ENCODE peak calls at places on chromosome 6, in eight cellular contexts. D is HCT116; L is tibial nerve; F is suprapubic skin; H is endothelial cell of umbilical vein; Y is hepatocyte; O is cardiac muscle cell; M is CD8-positive, alpha-beta T cell. J is an unnamed sample. For H3K9me3, the result is how much of the 10 kb centered on the place peaks cover.

GRCh38 chr6:149129401-149130077 is 188.0 kb upstream of the TAB2 start:
- DNase-seq in Y (no peak), D (no peak), L (peak), H (no peak), F (no peak), M (no peak), O (no peak), J (no peak)

GRCh38 chr6:12291083-12291784 is 1.1 kb downstream of the EDN1 start:
- DNase-seq in L (no peak), F (no peak), Y (no peak), O (no peak), D (no peak), M (no peak), H (no peak), J (no peak)

GRCh38 chr6:24495516-24495847 is 713 bp downstream of the ALDH5A1 start:
- DNase-seq in L (peak), D (peak), F (peak), M (no peak), H (no peak), Y (peak), O (peak), J (no peak)

GRCh38 chr6:108432792-108433191 is 127.9 kb upstream of the FOXO3 start:
- DNase-seq in L (no peak), D (no peak), M (no peak), H (peak), F (no peak), O (no peak), Y (no peak), J (no peak)

GRCh38 chr6:53300656-53301551 is 47.8 kb downstream of the ELOVL5 start:
- DNase-seq in H (peak), M (no peak), O (peak), F (no peak), Y (no peak), L (no peak), D (no peak), J (peak)

GRCh38 chr6:106974999-106975698 is 620 bp upstream of the CD24 start:
- DNase-seq in L (no peak), O (peak), M (no peak), F (no peak), D (no peak), Y (peak), H (no peak), J (no peak)

GRCh38 chr6:42012501-42013133 is 37.7 kb upstream of the TAF8 start:
- DNase-seq in O (no peak), F (no peak), M (no peak), L (no peak), H (no peak), Y (no peak), D (no peak), J (no peak)

GRCh38 chr6:137218473-137218916 is 690 bp downstream of the IFNGR1 start:
- DNase-seq in H (peak), Y (peak), L (no peak), M (peak), F (no peak), D (no peak), O (peak), J (peak)

GRCh38 chr6:148628251-148628650 is 118.6 kb upstream of the UST start:
- DNase-seq in F (no peak), H (no peak), M (no peak), L (no peak), D (no peak), O (no peak), Y (no peak), J (no peak)

GRCh38 chr6:170034294-170034693 is 256.6 kb downstream of the DLL1 start:
- DNase-seq in O (no peak), Y (no peak), L (no peak), M (no peak), D (no peak), F (peak), H (no peak), J (no peak)

GRCh38 chr6:142570221-142570671 is 268.4 kb downstream of the ADGRG6 start:
- DNase-seq in F (no peak), O (no peak), D (no peak), Y (peak), M (no peak), H (peak), L (no peak), J (no peak)

GRCh38 chr6:148867851-148868250 is 121.0 kb downstream of the UST start:
- DNase-seq in D (no peak), M (no peak), O (no peak), L (no peak), H (no peak), F (no peak), Y (no peak), J (no peak)

GRCh38 chr6:52364480-52365166 is 2.7 kb downstream of the PAQR8 start:
- DNase-seq in F (no peak), O (no peak), H (no peak), L (no peak), D (no peak), Y (no peak), M (no peak), J (no peak)

GRCh38 chr6:122043421-122043820 is 356.0 kb upstream of the HSF2 start:
- DNase-seq in H (no peak), F (no peak), L (no peak), Y (no peak), O (no peak), M (no peak), D (no peak), J (no peak)

GRCh38 chr6:90478278-90478677 is 108.6 kb downstream of the MAP3K7 start:
- DNase-seq in F (no peak), L (no peak), Y (peak), D (no peak), M (no peak), H (no peak), O (no peak), J (no peak)

GRCh38 chr6:88519227-88520019 is 353.3 kb upstream of the CNR1 start:
- DNase-seq in H (no peak), M (no peak), F (no peak), L (no peak), O (peak), Y (no peak), D (no peak), J (no peak)

GRCh38 chr6:170087946-170088348 is 202.9 kb downstream of the DLL1 start:
- DNase-seq in L (no peak), O (no peak), M (peak), D (no peak), H (no peak), F (peak), Y (no peak), J (peak)

GRCh38 chr6:38110407-38111025 is 291.0 kb downstream of the ZFAND3 start:
- DNase-seq in M (no peak), Y (peak), H (no peak), L (no peak), O (peak), D (no peak), F (no peak), J (no peak)

GRCh38 chr6:89180971-89181370 is 35.1 kb downstream of the PM20D2 start:
- DNase-seq in D (no peak), H (no peak), L (no peak), F (no peak), Y (no peak), M (no peak), O (no peak), J (no peak)

GRCh38 chr6:44078795-44079671 is 48.2 kb downstream of the MRPL14 start:
- DNase-seq in Y (peak), F (no peak), L (peak), D (peak), M (peak), O (peak), H (peak), J (peak)

GRCh38 chr6:141451508-141452353 is 681.0 kb upstream of the GJE1 start:
- DNase-seq in F (no peak), Y (no peak), H (peak), D (peak), M (no peak), O (no peak), L (no peak), J (no peak)

GRCh38 chr6:49504666-49505065 is 4.9 kb downstream of the GLYATL3 start:
- DNase-seq in Y (no peak), H (no peak), M (no peak), D (no peak), F (no peak), O (no peak), L (no peak), J (no peak)
- H3K9me3 ChIP-seq in Y (under half), H (under half), M (under half), D (under half), F (under half), O (under half), L (under half), J (under half)

GRCh38 chr6:27392623-27393022 is 4.1 kb downstream of the ZNF391 start:
- DNase-seq in F (no peak), D (no peak), H (no peak), O (no peak), M (no peak), L (no peak), Y (no peak), J (no peak)
- H3K9me3 ChIP-seq in F (under half), D (under half), H (under half), O (under half), M (under half), L (under half), Y (under half), J (under half)

DNA sequence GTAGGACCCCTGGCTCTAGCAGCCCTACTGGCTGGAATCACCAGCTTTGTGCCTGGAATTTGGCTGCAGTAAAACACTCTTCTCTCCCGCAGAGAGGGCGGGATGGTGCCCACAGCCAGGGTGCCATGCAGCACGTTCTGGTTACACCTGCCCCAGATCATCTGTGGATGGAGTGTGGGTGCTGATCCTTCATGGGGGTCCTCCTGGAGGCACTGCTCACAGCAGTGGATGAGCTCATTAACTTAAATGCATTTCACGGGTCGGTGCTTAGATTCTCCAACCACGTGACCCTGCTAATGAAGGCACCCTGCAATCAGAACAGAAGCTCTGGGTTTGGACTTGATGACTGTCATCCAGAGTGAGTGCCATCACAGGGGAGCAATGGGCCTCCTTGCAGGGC is 138.6 kb upstream of the AFDN start:
- DNase-seq in F (no peak), H (no peak), D (no peak), Y (no peak), L (no peak), M (no peak), O (no peak), J (no peak)
- H3K9me3 ChIP-seq in F (under half), H (under half), D (under half), Y (under half), L (under half), M (under half), O (under half), J (under half)

DNA sequence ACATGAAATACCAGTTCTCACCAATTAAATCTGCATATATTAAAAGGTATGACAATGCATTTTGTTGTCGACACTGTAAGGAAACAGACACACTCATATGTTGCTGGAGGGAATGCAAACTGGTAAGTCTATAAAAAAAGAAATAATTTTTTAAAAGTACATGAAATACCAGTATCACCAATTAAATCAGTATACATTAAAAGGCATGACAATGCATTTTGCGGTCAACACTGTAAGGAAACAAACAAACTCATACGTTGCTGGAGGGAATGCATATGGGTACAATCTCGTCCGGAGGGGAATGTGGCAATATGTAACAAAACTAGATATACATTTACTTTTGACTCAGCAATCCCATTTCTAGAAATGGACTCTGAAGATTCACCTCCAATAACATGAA is 6.5 kb downstream of the ZNF322 start:
- DNase-seq in L (no peak), H (no peak), D (no peak), Y (no peak), F (no peak), M (no peak), O (no peak), J (no peak)
- H3K9me3 ChIP-seq in L (under half), H (under half), D (under half), Y (under half), F (under half), M (under half), O (under half), J (under half)

J was measured in T-helper 17 cell.